ENCODE peak calls at places on chromosomes 1 and 21, in five cellular contexts. A is prostate gland, Z is AG04450, O is nephron progenitor cell, U is GM20000. E is an unnamed sample.

GRCh38 chr21:25733859-25734653 is 648 bp downstream of the ATP5PF start:
- DNase-seq in A (no peak), Z (peak), O (peak), U (peak), E (no peak)

GRCh38 chr1:158007949-158008386 is 14.5 kb downstream of the KIRREL1 start:
- DNase-seq in A (no peak), Z (no peak), O (peak), U (no peak), E (no peak)

GRCh38 chr1:209854196-209854595 is 26.4 kb downstream of the UTP25 start:
- DNase-seq in A (no peak), Z (no peak), O (no peak), U (no peak), E (no peak)

GRCh38 chr1:107883562-107883961 is 81.4 kb downstream of the VAV3 start:
- DNase-seq in A (no peak), Z (no peak), O (no peak), U (no peak), E (no peak)

GRCh38 chr1:216807696-216808095 is 84.5 kb upstream of the ESRRG start:
- DNase-seq in A (no peak), Z (no peak), O (no peak), U (no peak), E (no peak)

GRCh38 chr1:24567792-24568388 is 12.0 kb downstream of the NCMAP start:
- DNase-seq in A (peak), Z (no peak), O (peak), U (no peak), E (no peak)

GRCh38 chr1:12616709-12617373 is 1.2 kb downstream of the DHRS3 start:
- DNase-seq in A (no peak), Z (no peak), O (peak), U (no peak), E (peak)

GRCh38 chr1:210709694-210710093 is 381.0 kb downstream of the HHAT start:
- DNase-seq in A (no peak), Z (no peak), O (no peak), U (no peak), E (no peak)

GRCh38 chr1:60345049-60345448 is 271.5 kb upstream of the C1orf87 start:
- DNase-seq in A (no peak), Z (no peak), O (no peak), U (no peak), E (no peak)

GRCh38 chr1:245546875-245547274 is 392.1 kb downstream of the KIF26B start:
- DNase-seq in A (no peak), Z (no peak), O (no peak), U (no peak), E (no peak)

GRCh38 chr1:66436378-66437135 is 97.4 kb upstream of the SGIP1 start:
- DNase-seq in A (no peak), Z (peak), O (no peak), U (peak), E (no peak)

GRCh38 chr1:111320066-111320879 is 29.6 kb downstream of the CHIA start:
- DNase-seq in A (no peak), Z (no peak), O (peak), U (no peak), E (no peak)

GRCh38 chr1:113928129-113928949 is 785 bp upstream of the HIPK1 start:
- DNase-seq in A (no peak), Z (no peak), O (no peak), U (peak), E (no peak)

GRCh38 chr1:113930499-113931161 is 1.5 kb downstream of the HIPK1 start:
- DNase-seq in A (no peak), Z (no peak), O (peak), U (peak), E (no peak)

GRCh38 chr1:113928950-113929749 is at the start of gene HIPK1:
- DNase-seq in A (peak), Z (peak), O (peak), U (peak), E (peak)

GRCh38 chr1:113931456-113931855 is 2.3 kb downstream of the HIPK1 start:
- DNase-seq in A (peak), Z (peak), O (no peak), U (no peak), E (no peak)

GRCh38 chr1:113929750-113930498 is 800 bp downstream of the HIPK1 start:
- DNase-seq in A (peak), Z (no peak), O (no peak), U (peak), E (peak)
- TF ChIP-seq CTCF in A (peak), Z (no peak), O (no peak), U (peak), E (no peak)

DNA sequence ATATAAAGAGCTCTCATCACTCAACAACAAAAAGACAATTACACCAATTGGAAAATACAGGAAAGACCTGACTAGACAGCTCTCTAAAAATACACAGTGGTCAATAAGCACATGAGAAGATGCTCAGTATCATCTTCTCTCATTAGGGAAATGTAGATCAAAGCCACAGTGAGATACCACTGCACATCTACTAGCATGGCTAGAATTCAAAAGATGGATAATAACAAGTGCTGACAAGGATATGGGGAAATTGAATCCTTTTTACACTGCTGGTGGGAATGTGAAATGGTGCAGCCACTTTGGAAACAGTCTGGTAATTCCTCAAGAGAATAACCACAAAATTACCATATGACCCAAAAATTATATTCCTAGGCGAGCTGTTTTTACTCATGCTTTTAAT is 9.4 kb downstream of the ACOT7 start:
- DNase-seq in A (no peak), Z (no peak), O (no peak), U (no peak), E (no peak)
- TF ChIP-seq CTCF in A (no peak), Z (no peak), O (no peak), U (no peak), E (no peak)

GRCh38 chr1:58903450-58904298 is 119.8 kb upstream of the JUN start:
- DNase-seq in A (peak), Z (peak), O (peak), U (peak), E (peak)
- TF ChIP-seq CTCF in A (peak), Z (no peak), O (no peak), U (no peak), E (no peak)

DNA sequence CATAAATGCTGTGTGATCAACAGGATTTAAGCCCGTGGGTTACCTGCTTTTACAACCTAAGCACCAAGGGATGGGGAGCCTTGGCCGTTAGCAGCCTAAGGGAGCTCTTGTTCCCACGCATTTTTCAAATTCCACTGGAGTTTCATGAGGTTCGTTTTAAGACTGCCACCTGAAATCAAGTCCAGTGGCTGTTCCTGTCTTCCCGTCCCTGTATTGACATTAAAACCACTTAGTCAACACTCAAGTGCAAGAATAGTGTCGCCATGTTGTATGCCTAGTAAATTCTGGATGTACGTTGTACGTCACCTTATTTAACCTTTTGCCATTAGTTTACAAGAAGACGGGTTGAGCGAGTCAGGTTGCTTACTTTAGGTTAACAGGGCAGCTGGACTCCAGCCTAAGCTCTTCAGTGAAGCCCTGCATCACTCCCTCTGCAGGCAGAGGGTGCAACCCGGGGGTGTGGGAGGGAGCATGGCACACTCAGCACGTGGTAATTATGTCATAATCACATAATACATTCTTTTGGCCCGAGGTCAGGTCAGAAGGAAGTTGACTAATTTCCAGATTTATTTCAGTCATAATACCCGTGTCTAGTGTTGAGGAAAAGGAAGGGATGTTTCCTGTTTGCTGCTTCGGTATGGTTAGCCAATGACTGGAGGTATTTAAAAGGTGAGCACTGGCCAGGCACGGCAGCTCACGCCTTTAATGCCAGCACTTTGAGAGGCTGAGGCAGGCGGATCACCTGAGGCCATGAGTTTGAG is 42.5 kb downstream of the CNST start:
- DNase-seq in A (peak), Z (peak), O (no peak), U (peak), E (peak)
- TF ChIP-seq CTCF in A (peak), Z (peak), O (no peak), U (no peak), E (peak)

GRCh38 chr1:2914702-2915101 is 106.6 kb upstream of the ACTRT2 start:
- DNase-seq in A (no peak), Z (no peak), O (no peak), U (no peak), E (no peak)
- TF ChIP-seq CTCF in A (no peak), Z (no peak), O (no peak), U (no peak), E (no peak)

E was measured in adrenal gland.